ENCODE peak calls at places on chromosome 11, in ten cellular contexts. U, T, V, D, O, J, E, H, C and X are unnamed samples.

GRCh38 chr11:6926208-6927029 is at the start of gene ZNF215:
- DNase-seq in U (peak), V (peak), T (no peak), C (peak), E (peak), D (peak), O (peak), J (peak), H (peak), X (peak)

GRCh38 chr11:32333335-32333991 is 101.9 kb downstream of the WT1 start:
- DNase-seq in H (peak), J (peak), O (peak), T (no peak), V (peak), D (peak), C (peak), U (no peak), E (peak), X (peak)

GRCh38 chr11:75635009-75635909 is 33.6 kb downstream of the MAP6 start:
- DNase-seq in O (peak), H (no peak), U (no peak), J (no peak), C (peak), E (no peak), D (peak), V (no peak), T (no peak), X (no peak)

GRCh38 chr11:68025047-68025446 is 5.4 kb upstream of the NDUFS8 start:
- DNase-seq in V (no peak), J (no peak), U (peak), H (no peak), E (no peak), O (no peak), T (no peak), D (no peak), C (no peak), X (no peak)

GRCh38 chr11:73521621-73522020 is 76.3 kb downstream of the FAM168A start:
- DNase-seq in U (no peak), H (peak), C (no peak), O (no peak), E (no peak), D (no peak), V (no peak), T (peak), J (no peak), X (no peak)

GRCh38 chr11:57460756-57461749 is 725 bp downstream of the RTN4RL2 start:
- DNase-seq in O (no peak), D (no peak), V (no peak), E (no peak), J (no peak), H (peak), C (no peak), T (no peak), U (no peak), X (no peak)

GRCh38 chr11:66510271-66510989 is at the start of gene BBS1:
- DNase-seq in D (peak), U (peak), V (peak), E (peak), H (peak), C (peak), J (peak), O (peak), T (peak), X (peak)

GRCh38 chr11:2724653-2725366 is 25.0 kb upstream of the KCNQ1OT1 start:
- DNase-seq in U (no peak), T (no peak), J (no peak), V (no peak), E (no peak), H (no peak), C (no peak), D (no peak), O (peak), X (no peak)

GRCh38 chr11:120539681-120540369 is 28.3 kb downstream of the GRIK4 start:
- DNase-seq in E (no peak), O (peak), U (no peak), H (peak), T (no peak), V (no peak), C (no peak), J (no peak), D (no peak), X (no peak)

DNA sequence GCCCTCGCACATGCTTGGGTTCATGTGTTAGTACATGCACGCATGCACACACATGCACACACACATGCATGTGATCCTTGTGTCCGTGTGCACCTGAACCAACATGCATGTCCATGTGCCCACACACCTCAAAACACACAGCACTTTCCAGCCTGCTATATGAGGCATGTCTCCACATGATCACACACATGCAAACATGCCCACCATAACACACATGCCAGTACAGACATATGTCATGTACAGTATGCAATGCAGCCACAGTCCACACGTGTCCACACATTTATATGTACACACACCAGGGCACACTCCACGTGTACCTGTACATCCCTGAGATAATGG is 40.8 kb downstream of the RNF141 start:
- DNase-seq in U (no peak), J (no peak), H (no peak), T (no peak), O (no peak), V (no peak), E (no peak), D (no peak), C (peak), X (no peak)
- TF ChIP-seq CTCF in U (no peak), J (no peak), H (no peak), T (no peak), O (no peak), V (no peak), E (no peak), D (no peak), C (no peak), X (no peak)

DNA sequence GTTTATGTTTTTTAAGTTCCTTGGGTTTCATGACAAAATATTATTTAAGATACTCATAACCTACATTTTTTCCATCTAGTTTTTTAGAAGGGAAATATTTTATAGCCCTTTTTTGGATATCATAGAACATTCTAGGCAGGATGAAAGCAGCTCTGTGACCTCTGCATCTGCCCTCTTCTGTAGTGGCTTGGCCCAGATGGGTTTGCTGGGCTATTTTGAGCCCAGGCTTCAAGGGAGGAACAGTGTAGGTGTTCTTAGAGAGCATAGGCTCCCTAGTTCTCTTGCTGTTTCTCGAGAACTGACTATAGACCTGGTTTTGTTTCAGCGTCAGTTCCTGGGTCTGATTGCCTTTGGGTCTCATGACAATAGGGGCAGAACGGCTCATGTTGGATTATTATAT is 32.2 kb downstream of the DIXDC1 start:
- DNase-seq in V (no peak), C (no peak), J (no peak), U (no peak), O (no peak), E (no peak), D (no peak), T (no peak), H (no peak), X (no peak)
- TF ChIP-seq CTCF in V (no peak), C (no peak), J (no peak), U (no peak), O (no peak), E (no peak), D (no peak), T (no peak), H (no peak), X (no peak)

DNA sequence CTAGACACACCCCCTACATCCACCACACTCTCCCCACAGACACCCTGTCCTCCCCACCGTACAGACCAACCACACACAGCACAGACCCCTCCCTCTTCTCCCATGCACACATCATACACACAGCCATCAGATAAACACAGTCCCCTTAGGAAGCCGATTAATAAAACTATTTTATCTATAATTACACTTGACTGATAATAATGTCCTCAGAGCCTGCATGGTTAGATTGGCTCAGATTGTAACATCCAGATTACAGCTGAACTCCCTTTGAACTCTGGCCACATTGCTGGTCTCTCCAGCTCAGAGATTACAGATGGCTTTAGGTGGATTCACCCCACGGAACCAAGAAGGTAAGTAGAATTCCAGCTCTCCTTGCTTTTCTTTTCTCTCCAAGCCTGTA is 9.5 kb upstream of the ELF5 start:
- DNase-seq in U (no peak), D (no peak), C (no peak), V (no peak), T (no peak), H (no peak), J (no peak), E (no peak), O (no peak), X (no peak)
- TF ChIP-seq CTCF in U (no peak), D (no peak), C (no peak), V (no peak), T (no peak), H (no peak), J (no peak), E (no peak), O (no peak), X (no peak)

GRCh38 chr11:36309779-36310178 is 13.7 kb downstream of the PRR5L start:
- DNase-seq in D (no peak), U (no peak), O (no peak), E (no peak), V (no peak), J (no peak), T (no peak), H (no peak), C (no peak), X (no peak)

GRCh38 chr11:36304349-36304748 is 8.3 kb downstream of the PRR5L start:
- DNase-seq in U (no peak), D (no peak), T (no peak), O (no peak), J (no peak), E (no peak), H (no peak), C (no peak), V (no peak), X (no peak)

GRCh38 chr11:36305047-36305446 is 9.0 kb downstream of the PRR5L start:
- DNase-seq in U (no peak), T (no peak), C (no peak), J (no peak), O (no peak), V (no peak), E (no peak), H (no peak), D (no peak), X (no peak)

GRCh38 chr11:36308577-36308976 is 12.5 kb downstream of the PRR5L start:
- DNase-seq in D (no peak), E (no peak), T (no peak), J (no peak), C (no peak), V (no peak), U (no peak), H (peak), O (no peak), X (no peak)

DNA sequence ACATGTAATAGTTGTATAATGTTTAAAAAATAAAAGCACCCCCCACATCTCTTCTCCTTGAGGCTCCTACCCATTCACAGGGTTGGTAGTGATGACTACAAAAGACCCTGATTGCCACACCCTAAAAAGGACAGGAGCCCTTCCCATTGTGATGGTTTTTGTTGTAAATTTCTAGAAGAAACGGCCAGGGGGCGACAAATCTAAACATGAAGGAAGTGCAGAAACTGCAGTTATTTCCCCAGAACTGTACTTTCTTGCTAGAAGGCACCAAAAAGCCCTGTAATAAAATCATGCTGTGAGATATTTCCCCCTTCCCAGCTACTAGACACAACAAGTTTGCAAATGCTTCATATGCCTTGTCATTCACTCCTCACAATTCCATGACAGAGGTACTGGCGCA is 10.8 kb downstream of the PRR5L start:
- DNase-seq in O (peak), H (peak), V (no peak), T (peak), D (no peak), E (no peak), C (no peak), J (no peak), U (no peak), X (no peak)
- TF ChIP-seq CTCF in O (peak), H (peak), V (peak), T (peak), D (peak), E (peak), C (peak), J (peak), U (peak), X (peak)